ENCODE peak calls at places on chromosomes 11 and 22, in four cellular contexts. O is tibial nerve, E is K562, H is GM23338. P is an unnamed sample. For H3K27me3, the result is how much of the 10 kb centered on the place peaks cover.

GRCh38 chr11:111137846-111138245 is 107.7 kb upstream of the POU2AF2 start:
- DNase-seq in E (no peak), O (no peak), H (no peak), P (no peak)

GRCh38 chr11:82995754-82996398 is 75.8 kb downstream of the RAB30 start:
- DNase-seq in E (no peak), H (no peak), O (no peak), P (no peak)

GRCh38 chr11:98289592-98289991 is 731.2 kb upstream of the CNTN5 start:
- DNase-seq in O (no peak), H (no peak), E (no peak), P (no peak)

GRCh38 chr11:2808850-2809847 is 76.4 kb downstream of the CDKN1C start:
- DNase-seq in H (no peak), O (peak), E (no peak), P (no peak)

GRCh38 chr11:38332046-38332445 is 1734.0 kb upstream of the RAG2 start:
- DNase-seq in O (no peak), H (no peak), E (peak), P (no peak)

GRCh38 chr22:37661160-37661924 is 2.8 kb downstream of the PDXP start:
- DNase-seq in O (no peak), E (peak), H (peak), P (peak)

GRCh38 chr22:19713650-19714319 is 518 bp upstream of the SEPTIN5 start:
- DNase-seq in H (peak), E (no peak), O (no peak), P (no peak)

GRCh38 chr22:44752285-44753188 is at the start of gene ARHGAP8:
- DNase-seq in H (peak), O (no peak), E (no peak), P (no peak)

GRCh38 chr11:12599408-12600143 is 74.6 kb upstream of the TEAD1 start:
- DNase-seq in E (peak), H (peak), O (no peak), P (peak)

GRCh38 chr11:13110929-13111812 is 102.1 kb downstream of the RASSF10 start:
- DNase-seq in O (no peak), E (peak), H (no peak), P (no peak)

GRCh38 chr11:118660646-118661424 is 18.6 kb downstream of the TREH start:
- DNase-seq in H (no peak), E (no peak), O (no peak), P (no peak)

GRCh38 chr11:28702871-28703270 is 594.7 kb downstream of the METTL15 start:
- DNase-seq in H (no peak), O (no peak), E (no peak), P (no peak)

GRCh38 chr22:43618517-43618916 is 193.6 kb downstream of the EFCAB6 start:
- DNase-seq in H (no peak), E (no peak), O (no peak), P (no peak)

GRCh38 chr22:42649261-42650056 is at the start of gene CYB5R3:
- DNase-seq in E (peak), H (peak), O (peak), P (peak)

GRCh38 chr11:134395002-134395401 is 17.0 kb downstream of the B3GAT1 start:
- DNase-seq in H (no peak), O (no peak), E (no peak), P (no peak)

GRCh38 chr11:94776351-94777321 is 8.5 kb downstream of the AMOTL1 start:
- DNase-seq in E (peak), H (no peak), O (no peak), P (no peak)

GRCh38 chr11:2836335-2837095 is 49.1 kb downstream of the CDKN1C start:
- DNase-seq in E (no peak), O (no peak), H (no peak), P (no peak)

GRCh38 chr11:46162700-46163099 is 41.4 kb upstream of the PHF21A start:
- DNase-seq in E (no peak), H (no peak), O (no peak), P (no peak)

GRCh38 chr11:67321313-67321871 is 18.1 kb downstream of the SSH3 start:
- DNase-seq in O (no peak), H (no peak), E (no peak), P (no peak)

GRCh38 chr11:113989381-113989780 is 14.5 kb downstream of the HTR3A start:
- DNase-seq in H (no peak), O (no peak), E (no peak), P (no peak)

GRCh38 chr11:113984781-113985180 is 9.9 kb downstream of the HTR3A start:
- DNase-seq in E (no peak), O (no peak), H (no peak), P (no peak)

GRCh38 chr11:113982306-113982705 is 7.4 kb downstream of the HTR3A start:
- DNase-seq in H (no peak), E (no peak), O (no peak), P (no peak)

GRCh38 chr11:113986351-113987140 is 11.6 kb downstream of the HTR3A start:
- DNase-seq in H (no peak), E (no peak), O (no peak), P (no peak)

GRCh38 chr11:113985906-113986305 is 11.0 kb downstream of the HTR3A start:
- DNase-seq in E (no peak), H (no peak), O (no peak), P (no peak)
- H3K27me3 ChIP-seq in E (under half), H (under half), O (under half), P (under half)

GRCh38 chr22:26669060-26669481 is 11.7 kb downstream of the MIAT start:
- DNase-seq in O (no peak), E (no peak), H (peak), P (no peak)
- TF ChIP-seq CTCF in O (no peak), E (peak), H (peak), P (no peak)

GRCh38 chr22:39651783-39652058 is 81.2 kb downstream of the CACNA1I start:
- DNase-seq in E (no peak), H (no peak), O (no peak), P (no peak)
- H3K27me3 ChIP-seq in E (under half), H (under half), O (under half), P (under half)

DNA sequence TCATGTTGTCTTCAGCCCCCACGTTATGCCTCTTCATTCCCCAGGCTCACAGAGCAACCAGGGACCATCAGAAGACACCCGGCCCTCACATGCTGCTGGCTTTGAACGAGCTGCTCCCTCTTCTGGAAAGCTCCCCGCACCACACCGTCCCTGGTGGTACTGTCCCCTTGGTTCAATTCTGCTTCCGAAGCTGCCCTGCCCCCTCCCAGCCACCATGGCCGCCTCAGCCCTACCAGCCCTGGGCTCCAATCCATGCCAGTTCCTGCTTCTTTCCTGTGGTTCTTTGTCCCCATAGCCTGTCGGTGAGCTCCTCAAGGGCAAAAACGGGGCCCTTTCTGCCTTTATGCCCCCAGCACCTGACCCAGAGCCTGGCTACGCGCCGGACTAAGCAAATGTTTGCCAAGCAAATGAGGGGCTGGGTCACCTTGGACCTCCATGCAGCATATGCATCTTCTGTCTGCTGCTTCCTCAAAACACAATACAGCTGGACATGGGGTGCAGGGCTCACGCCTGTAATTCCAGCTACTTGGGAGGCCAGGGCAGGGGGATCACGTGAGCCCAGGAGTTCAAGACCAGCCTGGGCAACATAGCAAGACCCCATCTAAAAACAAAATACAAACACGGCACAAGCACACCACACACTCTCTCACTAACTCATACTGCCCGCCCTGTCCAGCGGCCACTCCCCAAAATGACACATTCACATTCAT is 21.3 kb downstream of the TNKS1BP1 start:
- DNase-seq in E (no peak), H (peak), O (no peak), P (no peak)
- TF ChIP-seq CTCF in E (no peak), H (peak), O (no peak), P (no peak)

GRCh38 chr22:26169312-26170111 is at the start of gene SEZ6L:
- DNase-seq in E (no peak), O (no peak), H (peak), P (no peak)
- H3K27me3 ChIP-seq in E (under half), O (under half), H (half or more), P (under half)

GRCh38 chr11:65859134-65859811 is 960 bp upstream of the MUS81 start:
- DNase-seq in H (peak), O (peak), E (peak), P (peak)
- TF ChIP-seq CTCF in H (no peak), O (peak), E (peak), P (no peak)

GRCh38 chr11:64641596-64642417 is 50.8 kb downstream of the SLC22A12 start:
- DNase-seq in O (no peak), E (no peak), H (no peak), P (no peak)
- H3K27me3 ChIP-seq in O (under half), E (half or more), H (half or more), P (under half)

GRCh38 chr11:104879514-104880190 is 18.6 kb downstream of the CASP12 start:
- DNase-seq in E (no peak), H (no peak), O (no peak), P (no peak)
- TF ChIP-seq CTCF in E (no peak), H (peak), O (no peak), P (no peak)

GRCh38 chr22:35361001-35361551 is 19.8 kb upstream of the HMOX1 start:
- DNase-seq in E (no peak), H (no peak), O (no peak), P (no peak)

GRCh38 chr22:35357883-35358621 is 22.8 kb upstream of the HMOX1 start:
- DNase-seq in H (no peak), O (no peak), E (no peak), P (no peak)

GRCh38 chr22:35355744-35356420 is 25.0 kb upstream of the HMOX1 start:
- DNase-seq in E (no peak), O (no peak), H (no peak), P (no peak)

GRCh38 chr22:35363571-35364086 is 17.3 kb upstream of the HMOX1 start:
- DNase-seq in E (no peak), O (no peak), H (no peak), P (no peak)

DNA sequence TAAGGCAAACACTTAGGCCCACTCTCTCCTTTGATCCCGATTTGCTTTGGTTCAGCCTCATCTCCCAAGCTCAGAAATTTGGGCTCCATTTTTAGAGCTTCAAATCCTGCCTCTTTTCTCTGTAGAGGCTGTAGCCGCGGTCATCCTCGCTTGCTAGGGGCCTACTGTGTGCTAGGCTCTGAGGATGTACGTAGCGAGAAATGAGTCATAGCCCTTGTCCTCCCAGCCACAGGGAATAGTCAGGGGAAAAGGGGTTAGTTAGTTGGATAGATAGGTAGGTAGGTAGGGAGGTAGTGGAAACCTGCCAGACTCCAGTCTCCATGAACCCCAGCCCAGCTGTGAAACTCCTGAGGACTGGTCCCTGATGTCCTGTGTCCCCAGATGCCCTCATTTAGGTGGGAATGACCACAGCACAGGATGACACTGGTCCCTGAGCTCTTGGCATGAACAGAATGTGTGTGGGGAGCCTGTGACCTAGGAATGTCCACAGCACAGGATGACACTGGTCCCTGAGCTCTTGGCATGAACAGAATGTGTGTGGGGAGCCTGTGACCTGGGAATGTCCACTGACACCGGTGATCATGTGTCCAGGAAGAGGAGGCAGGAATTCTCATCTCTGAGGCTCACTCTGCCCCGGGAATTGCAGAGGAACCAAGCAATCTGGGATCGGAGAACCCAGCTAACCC is 21.4 kb upstream of the HMOX1 start:
- DNase-seq in H (no peak), E (no peak), O (no peak), P (no peak)
- H3K27me3 ChIP-seq in H (under half), E (under half), O (under half), P (under half)

GRCh38 chr11:117443269-117444186 is 115.9 kb downstream of the CEP164 start:
- DNase-seq in E (peak), H (peak), O (no peak), P (no peak)
- TF ChIP-seq CTCF in E (peak), H (peak), O (peak), P (no peak)